ENCODE peak calls at places on chromosomes 16 and 17, in five cellular contexts. O is germinal center; F is midbrain; D is activated T-cell treated with anti-CD3 and anti-CD28 coated beads, Interleukin-2, amount 50 U/mL, for 72 hours; G is AG20443. R is an unnamed sample.

GRCh38 chr17:19263621-19264010 is 26.4 kb downstream of the EPN2 start:
- DNase-seq in O (no peak), F (no peak), D (peak), G (peak), R (no peak)

GRCh38 chr17:57484826-57485565 is 228.7 kb downstream of the MSI2 start:
- DNase-seq in O (no peak), F (no peak), D (no peak), G (no peak), R (no peak)

GRCh38 chr16:81350306-81350615 is 35.5 kb downstream of the GAN start:
- DNase-seq in O (no peak), F (no peak), D (no peak), G (no peak), R (no peak)

GRCh38 chr17:50955667-50956120 is 89.5 kb upstream of the TOB1 start:
- DNase-seq in O (no peak), F (peak), D (no peak), G (no peak), R (no peak)

GRCh38 chr17:17048106-17048505 is 5.8 kb downstream of the MPRIP start:
- DNase-seq in O (no peak), F (no peak), D (no peak), G (no peak), R (no peak)

GRCh38 chr17:8964801-8965393 is 610 bp downstream of the PIK3R5 start:
- DNase-seq in O (no peak), F (no peak), D (peak), G (no peak), R (no peak)

GRCh38 chr17:5557485-5557884 is 26.8 kb downstream of the NLRP1 start:
- DNase-seq in O (no peak), F (no peak), D (no peak), G (peak), R (no peak)

GRCh38 chr17:31392002-31392855 is 754 bp downstream of the RAB11FIP4 start:
- DNase-seq in O (no peak), F (peak), D (no peak), G (peak), R (peak)

GRCh38 chr16:27729516-27730304 is 179.8 kb downstream of the KATNIP start:
- DNase-seq in O (no peak), F (peak), D (no peak), G (no peak), R (no peak)

GRCh38 chr17:40321502-40322416 is 12.8 kb downstream of the RARA start:
- DNase-seq in O (no peak), F (no peak), D (peak), G (no peak), R (no peak)

GRCh38 chr16:82651921-82652601 is 25.3 kb downstream of the CDH13 start:
- DNase-seq in O (no peak), F (no peak), D (peak), G (no peak), R (no peak)

GRCh38 chr17:249236-249993 is 68.0 kb upstream of the DOC2B start:
- DNase-seq in O (no peak), F (no peak), D (no peak), G (no peak), R (no peak)

GRCh38 chr17:47955497-47956461 is 1.9 kb downstream of the PRR15L start:
- DNase-seq in O (no peak), F (no peak), D (no peak), G (no peak), R (no peak)

GRCh38 chr16:54932737-54933254 is 2.1 kb downstream of the IRX5 start:
- DNase-seq in O (no peak), F (no peak), D (no peak), G (no peak), R (no peak)

GRCh38 chr17:37361543-37361942 is 14.2 kb upstream of the C17orf78 start:
- DNase-seq in O (no peak), F (no peak), D (no peak), G (no peak), R (no peak)

GRCh38 chr16:81241706-81242105 is 3.2 kb downstream of the BCO1 start:
- DNase-seq in O (no peak), F (no peak), D (no peak), G (no peak), R (no peak)

GRCh38 chr17:50841949-50842354 is 6.6 kb downstream of the WFIKKN2 start:
- DNase-seq in O (peak), F (peak), D (peak), G (peak), R (no peak)

GRCh38 chr17:12665263-12666210 is at the start of gene MYOCD:
- DNase-seq in O (peak), F (no peak), D (no peak), G (peak), R (no peak)

GRCh38 chr16:71610936-71611871 is 14.8 kb upstream of the MARVELD3 start:
- DNase-seq in O (peak), F (peak), D (peak), G (peak), R (no peak)

GRCh38 chr17:15900871-15901270 is 44.1 kb upstream of the ADORA2B start:
- DNase-seq in O (peak), F (no peak), D (no peak), G (no peak), R (no peak)

GRCh38 chr17:36072431-36073121 is 8.5 kb downstream of the CCL18 start:
- DNase-seq in O (peak), F (no peak), D (peak), G (peak), R (no peak)

GRCh38 chr16:87002717-87003413 is 314.3 kb downstream of the C16orf95 start:
- DNase-seq in O (no peak), F (no peak), D (no peak), G (peak), R (no peak)

GRCh38 chr17:82830249-82830661 is 9.6 kb downstream of the ZNF750 start:
- DNase-seq in O (no peak), F (no peak), D (no peak), G (no peak), R (no peak)

GRCh38 chr16:58393138-58393504 is 850 bp downstream of the GINS3 start:
- DNase-seq in O (no peak), F (no peak), D (peak), G (peak), R (no peak)

GRCh38 chr17:46774108-46774737 is 44.3 kb downstream of the WNT3 start:
- DNase-seq in O (no peak), F (no peak), D (no peak), G (no peak), R (no peak)

GRCh38 chr16:84741351-84741791 is 41.6 kb downstream of the USP10 start:
- DNase-seq in O (no peak), F (peak), D (no peak), G (peak), R (no peak)

GRCh38 chr17:21029032-21029431 is 13.8 kb downstream of the USP22 start:
- DNase-seq in O (no peak), F (no peak), D (peak), G (peak), R (no peak)

GRCh38 chr17:7484067-7484963 is at the start of gene POLR2A:
- DNase-seq in O (peak), F (peak), D (peak), G (peak), R (peak)